ENCODE peak calls at places on chromosomes 12 and 14, in four cellular contexts. One of them, this sample, is unnamed. For H3K36me3, the result is how much of the 10 kb centered on the place peaks cover.

GRCh38 chr14:95495538-95496025 is 20.9 kb downstream of the SYNE3 start:
- DNase-seq in K562: no peak
- DNase-seq in GM12878: peak
- DNase-seq in fibroblast of lung: no peak
- DNase-seq in this sample: no peak

GRCh38 chr14:46672128-46672527 is 20.5 kb upstream of the RPL10L start:
- DNase-seq in K562: no peak
- DNase-seq in GM12878: no peak
- DNase-seq in fibroblast of lung: no peak
- DNase-seq in this sample: no peak

GRCh38 chr14:34050606-34051005 is 99.7 kb upstream of the EGLN3 start:
- DNase-seq in K562: no peak
- DNase-seq in GM12878: no peak
- DNase-seq in fibroblast of lung: peak
- DNase-seq in this sample: no peak

GRCh38 chr12:79662046-79662811 is 28.5 kb downstream of the PAWR start:
- DNase-seq in K562: no peak
- DNase-seq in GM12878: no peak
- DNase-seq in fibroblast of lung: peak
- DNase-seq in this sample: no peak

GRCh38 chr12:29241821-29242591 is 92.9 kb downstream of the FAR2 start:
- DNase-seq in K562: peak
- DNase-seq in GM12878: peak
- DNase-seq in fibroblast of lung: peak
- DNase-seq in this sample: no peak

GRCh38 chr12:85385406-85385805 is 105.4 kb downstream of the ALX1 start:
- DNase-seq in K562: no peak
- DNase-seq in GM12878: no peak
- DNase-seq in fibroblast of lung: no peak
- DNase-seq in this sample: no peak

GRCh38 chr14:105337966-105338365 is 23.4 kb downstream of the PACS2 start:
- DNase-seq in K562: no peak
- DNase-seq in GM12878: no peak
- DNase-seq in fibroblast of lung: no peak
- DNase-seq in this sample: no peak

GRCh38 chr14:68578597-68578996 is 214.3 kb downstream of the ZFP36L1 start:
- DNase-seq in K562: no peak
- DNase-seq in GM12878: no peak
- DNase-seq in fibroblast of lung: no peak
- DNase-seq in this sample: no peak

GRCh38 chr14:104690266-104690711 is 871 bp downstream of the INF2 start:
- DNase-seq in K562: no peak
- DNase-seq in GM12878: no peak
- DNase-seq in fibroblast of lung: no peak
- DNase-seq in this sample: no peak

GRCh38 chr14:66306101-66306500 is 180.1 kb upstream of the CCDC196 start:
- DNase-seq in K562: no peak
- DNase-seq in GM12878: no peak
- DNase-seq in fibroblast of lung: no peak
- DNase-seq in this sample: no peak

GRCh38 chr14:104882325-104882973 is 17.4 kb downstream of the CEP170B start:
- DNase-seq in K562: peak
- DNase-seq in GM12878: no peak
- DNase-seq in fibroblast of lung: no peak
- DNase-seq in this sample: peak

GRCh38 chr12:14664434-14665023 is 31.9 kb downstream of the GUCY2C start:
- DNase-seq in K562: peak
- DNase-seq in GM12878: no peak
- DNase-seq in fibroblast of lung: peak
- DNase-seq in this sample: peak

GRCh38 chr12:26226629-26227375 is 31.4 kb downstream of the SSPN start:
- DNase-seq in K562: no peak
- DNase-seq in GM12878: no peak
- DNase-seq in fibroblast of lung: peak
- DNase-seq in this sample: no peak

GRCh38 chr14:24178399-24179178 is 6.7 kb downstream of the REC8 start:
- DNase-seq in K562: no peak
- DNase-seq in GM12878: no peak
- DNase-seq in fibroblast of lung: no peak
- DNase-seq in this sample: no peak
- H3K36me3 ChIP-seq in K562: half or more
- H3K36me3 ChIP-seq in GM12878: under half
- H3K36me3 ChIP-seq in fibroblast of lung: under half
- H3K36me3 ChIP-seq in this sample: under half

DNA sequence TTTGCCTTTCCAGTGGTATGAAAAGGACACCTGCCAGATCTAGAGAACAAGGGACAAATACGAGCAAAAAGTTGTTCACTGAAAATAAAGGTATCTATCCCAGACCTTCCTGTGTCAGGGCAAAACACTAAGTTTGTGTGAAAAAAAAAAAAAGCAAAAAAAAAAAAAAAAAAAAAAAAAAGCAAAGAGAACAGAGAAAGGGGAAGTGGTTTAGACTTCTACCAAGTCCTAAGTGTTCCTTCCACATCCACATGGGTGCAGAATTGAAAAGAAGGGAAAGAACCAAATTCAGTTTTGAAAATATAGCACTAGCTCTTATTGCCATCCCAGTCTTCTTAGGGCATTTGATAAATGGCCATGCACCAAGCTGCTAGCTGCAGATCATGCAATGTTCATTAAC is 41.7 kb downstream of the ZCRB1 start:
- DNase-seq in K562: no peak
- DNase-seq in GM12878: no peak
- DNase-seq in fibroblast of lung: no peak
- DNase-seq in this sample: no peak
- H3K9ac ChIP-seq in K562: no peak
- H3K9ac ChIP-seq in GM12878: no peak
- H3K9ac ChIP-seq in fibroblast of lung: no peak
- H3K9ac ChIP-seq in this sample: no peak

DNA sequence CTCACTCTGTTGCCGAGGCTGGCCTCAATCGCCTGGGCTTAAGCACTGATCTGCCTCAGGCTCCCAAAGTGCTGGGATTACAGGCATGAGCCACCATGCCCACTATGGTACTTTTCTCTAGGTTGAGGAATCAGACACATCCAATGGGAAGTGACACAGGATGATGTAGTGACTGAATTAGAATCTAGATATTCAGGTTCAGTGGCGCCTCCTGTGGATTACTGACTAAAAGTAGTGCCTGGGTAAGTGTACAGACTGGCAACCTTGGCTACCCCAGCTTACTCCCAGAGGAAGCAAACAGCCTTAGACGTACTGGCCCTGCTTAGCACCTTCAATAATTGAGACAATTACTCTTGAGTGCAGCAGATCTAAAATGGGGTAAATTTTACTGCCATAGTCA is 22.8 kb downstream of the GALNT8 start:
- DNase-seq in K562: no peak
- DNase-seq in GM12878: no peak
- DNase-seq in fibroblast of lung: no peak
- DNase-seq in this sample: no peak
- TF ChIP-seq CTCF in K562: no peak
- TF ChIP-seq CTCF in GM12878: no peak
- TF ChIP-seq CTCF in fibroblast of lung: no peak
- TF ChIP-seq CTCF in this sample: no peak

GRCh38 chr12:124413915-124414314 is 119.0 kb downstream of the RFLNA start:
- DNase-seq in K562: no peak
- DNase-seq in GM12878: no peak
- DNase-seq in fibroblast of lung: no peak
- DNase-seq in this sample: no peak
- H3K36me3 ChIP-seq in K562: under half
- H3K36me3 ChIP-seq in GM12878: under half
- H3K36me3 ChIP-seq in fibroblast of lung: under half
- H3K36me3 ChIP-seq in this sample: under half